ENCODE peak calls at places on chromosomes 12 and 14, in four cellular contexts. F is activated CD8-positive, alpha-beta memory T cell treated with anti-CD3 and anti-CD28 coated beads for 48 hours; T is glutamatergic neuron; P is NCI-H748 treated with DMSO at 0.1 percent for 48 hours. C is an unnamed sample.
A peak's percentile ranks its signal among the peaks of the same experiment; 100 is the strongest.

GRCh38 chr14:90785474-90785873 is 30.8 kb downstream of the TTC7B start:
- DNase-seq in F (no peak), T (no peak), P (no peak), C (peak; percentile 12)

GRCh38 chr14:71437870-71438269 is 494.4 kb upstream of the RGS6 start:
- DNase-seq in F (no peak), T (no peak), P (no peak), C (peak; percentile 28)

GRCh38 chr14:52248057-52248456 is 19.4 kb upstream of the PTGDR start:
- DNase-seq in F (no peak), T (no peak), P (no peak), C (no peak)

GRCh38 chr14:59769586-59769985 is 101.0 kb downstream of the RTN1 start:
- DNase-seq in F (no peak), T (no peak), P (no peak), C (no peak)

GRCh38 chr14:75879031-75879430 is 102.8 kb downstream of the TGFB3 start:
- DNase-seq in F (no peak), T (no peak), P (no peak), C (peak; percentile 89)

GRCh38 chr14:80946187-80946586 is 4.6 kb upstream of the CEP128 start:
- DNase-seq in F (no peak), T (no peak), P (no peak), C (no peak)

GRCh38 chr12:123164222-123164621 is 13.3 kb upstream of the PITPNM2 start:
- DNase-seq in F (no peak), T (no peak), P (no peak), C (no peak)

GRCh38 chr12:49198431-49199155 is 9.7 kb upstream of the TUBA1A start:
- DNase-seq in F (no peak), T (no peak), P (peak; percentile 35), C (peak; percentile 94)

GRCh38 chr12:47878293-47878917 is 26.4 kb downstream of the VDR start:
- DNase-seq in F (no peak), T (no peak), P (no peak), C (no peak)

GRCh38 chr12:12510141-12510540 is 52.5 kb downstream of the DUSP16 start:
- DNase-seq in F (no peak), T (no peak), P (no peak), C (no peak)

GRCh38 chr14:82710257-82710841 is 1176.7 kb upstream of the SEL1L start:
- DNase-seq in F (no peak), T (peak; percentile 73), P (peak; percentile 77), C (peak; percentile 24)

GRCh38 chr12:94150483-94151225 is 2.3 kb downstream of the PLXNC1 start:
- DNase-seq in F (peak; percentile 27), T (peak; percentile 41), P (peak; percentile 58), C (no peak)

GRCh38 chr14:32201816-32202467 is at the start of gene RNU6-7:
- DNase-seq in F (no peak), T (peak; percentile 31), P (peak; percentile 40), C (no peak)

GRCh38 chr14:29235991-29236390 is 469.4 kb downstream of the FOXG1 start:
- DNase-seq in F (no peak), T (no peak), P (no peak), C (peak; percentile 33)

GRCh38 chr12:131025234-131025633 is 71.5 kb downstream of the ADGRD1 start:
- DNase-seq in F (no peak), T (no peak), P (no peak), C (no peak)

GRCh38 chr12:53601296-53601847 is 24.8 kb downstream of the ATF7 start:
- DNase-seq in F (no peak), T (no peak), P (no peak), C (no peak)

GRCh38 chr14:100440207-100440631 is 117.1 kb downstream of the SLC25A47 start:
- DNase-seq in F (no peak), T (peak; percentile 68), P (peak; percentile 44), C (peak; percentile 76)

GRCh38 chr14:23286020-23286903 is at the start of gene HOMEZ:
- DNase-seq in F (peak; percentile 99), T (peak; percentile 99), P (peak; percentile 92), C (peak; percentile 98)

GRCh38 chr12:1993341-1993740 is 10.9 kb downstream of the DCP1B start:
- DNase-seq in F (no peak), T (no peak), P (no peak), C (peak; percentile 88)

GRCh38 chr12:114799574-114800487 is 115.9 kb upstream of the TBX3 start:
- DNase-seq in F (no peak), T (no peak), P (no peak), C (no peak)

GRCh38 chr14:21072102-21072501 is 2.0 kb downstream of the ARHGEF40 start:
- DNase-seq in F (no peak), T (no peak), P (no peak), C (peak; percentile 83)

GRCh38 chr12:54526800-54527630 is 22.4 kb upstream of the PDE1B start:
- DNase-seq in F (no peak), T (peak; percentile 77), P (no peak), C (peak; percentile 3)

GRCh38 chr14:67934087-67934486 is 114.5 kb downstream of the RAD51B start:
- DNase-seq in F (no peak), T (no peak), P (peak; percentile 55), C (peak; percentile 86)